ENCODE peak calls at places on chromosome 22, in eight cellular contexts. N, T, O, R, G, P, M and Q are unnamed samples.

GRCh38 chr22:48885919-48886305 is 941.8 kb downstream of the BRD1 start:
- DNase-seq in N (no peak), T (peak; percentile 44), O (no peak), R (no peak), G (no peak), P (no peak), M (peak; percentile 24), Q (no peak)

GRCh38 chr22:17158176-17158567 is 905 bp downstream of the HDHD5 start:
- DNase-seq in N (no peak), T (no peak), O (no peak), R (no peak), G (no peak), P (no peak), M (no peak), Q (no peak)

GRCh38 chr22:49488943-49489342 is 338.7 kb downstream of the BRD1 start:
- DNase-seq in N (no peak), T (no peak), O (no peak), R (no peak), G (no peak), P (no peak), M (no peak), Q (no peak)

GRCh38 chr22:24140357-24140756 is 40.9 kb upstream of the SUSD2 start:
- DNase-seq in N (no peak), T (no peak), O (no peak), R (no peak), G (peak; percentile 40), P (no peak), M (peak; percentile 61), Q (no peak)

GRCh38 chr22:42770941-42771647 is 50.4 kb upstream of the A4GALT start:
- DNase-seq in N (no peak), T (no peak), O (no peak), R (peak; percentile 37), G (no peak), P (no peak), M (no peak), Q (no peak)

GRCh38 chr22:48921411-48921903 is 906.2 kb downstream of the BRD1 start:
- DNase-seq in N (peak; percentile 23), T (peak; percentile 36), O (no peak), R (no peak), G (no peak), P (no peak), M (no peak), Q (no peak)

GRCh38 chr22:29478326-29479276 is 1.4 kb upstream of the NEFH start:
- DNase-seq in N (no peak), T (no peak), O (peak; percentile 13), R (no peak), G (no peak), P (no peak), M (no peak), Q (peak; percentile 59)

GRCh38 chr22:44341431-44342346 is 28.9 kb upstream of the SHISAL1 start:
- DNase-seq in N (peak; percentile 79), T (no peak), O (no peak), R (no peak), G (peak; percentile 69), P (no peak), M (no peak), Q (no peak)

GRCh38 chr22:40797427-40797826 is 21.7 kb downstream of the SLC25A17 start:
- DNase-seq in N (no peak), T (no peak), O (no peak), R (no peak), G (peak; percentile 66), P (no peak), M (no peak), Q (no peak)

GRCh38 chr22:24400726-24401596 is 26.4 kb upstream of the ADORA2A start:
- DNase-seq in N (no peak), T (no peak), O (peak; percentile 50), R (peak; percentile 45), G (peak; percentile 45), P (no peak), M (no peak), Q (peak; percentile 48)

GRCh38 chr22:38465673-38466490 is 2.0 kb upstream of the KDELR3 start:
- DNase-seq in N (no peak), T (peak; percentile 41), O (peak; percentile 66), R (peak; percentile 48), G (no peak), P (no peak), M (peak; percentile 37), Q (no peak)

GRCh38 chr22:50739279-50739691 is 1.3 kb downstream of the ACR start:
- DNase-seq in N (peak; percentile 17), T (peak; percentile 62), O (no peak), R (no peak), G (no peak), P (peak; percentile 8), M (peak; percentile 26), Q (no peak)

GRCh38 chr22:32202539-32203180 is 2.2 kb downstream of the RFPL2 start:
- DNase-seq in N (peak; percentile 52), T (peak; percentile 83), O (peak; percentile 46), R (peak; percentile 45), G (peak; percentile 22), P (no peak), M (peak; percentile 76), Q (peak; percentile 64)

GRCh38 chr22:28955817-28956216 is 72.4 kb downstream of the ZNRF3 start:
- DNase-seq in N (peak; percentile 27), T (no peak), O (no peak), R (peak; percentile 65), G (no peak), P (no peak), M (no peak), Q (peak; percentile 31)

DNA sequence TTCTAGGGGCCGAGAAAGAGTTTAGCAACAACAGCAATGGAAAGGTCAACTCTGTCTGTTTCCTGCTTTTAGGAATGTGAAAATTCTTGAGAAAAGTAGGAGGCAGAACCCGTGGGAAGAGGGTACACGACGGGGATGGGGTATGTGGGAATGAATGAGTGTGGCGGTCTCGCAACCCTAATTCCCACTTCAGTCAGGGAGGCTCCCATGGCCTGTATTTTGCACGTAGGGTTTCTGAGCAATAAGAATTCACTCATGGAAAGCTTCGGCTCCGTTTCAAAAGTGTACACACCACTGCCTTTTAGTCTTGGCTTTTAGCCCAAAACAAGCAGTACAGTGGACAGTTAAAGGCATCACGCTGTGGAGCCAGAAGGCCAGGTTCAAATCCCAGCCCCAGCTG is 116.7 kb downstream of the MN1 start:
- DNase-seq in N (no peak), T (no peak), O (no peak), R (no peak), G (peak; percentile 6), P (no peak), M (no peak), Q (no peak)
- TF ChIP-seq CTCF in N (no peak), T (no peak), O (no peak), R (no peak), G (no peak), P (no peak), M (no peak), Q (no peak)

DNA sequence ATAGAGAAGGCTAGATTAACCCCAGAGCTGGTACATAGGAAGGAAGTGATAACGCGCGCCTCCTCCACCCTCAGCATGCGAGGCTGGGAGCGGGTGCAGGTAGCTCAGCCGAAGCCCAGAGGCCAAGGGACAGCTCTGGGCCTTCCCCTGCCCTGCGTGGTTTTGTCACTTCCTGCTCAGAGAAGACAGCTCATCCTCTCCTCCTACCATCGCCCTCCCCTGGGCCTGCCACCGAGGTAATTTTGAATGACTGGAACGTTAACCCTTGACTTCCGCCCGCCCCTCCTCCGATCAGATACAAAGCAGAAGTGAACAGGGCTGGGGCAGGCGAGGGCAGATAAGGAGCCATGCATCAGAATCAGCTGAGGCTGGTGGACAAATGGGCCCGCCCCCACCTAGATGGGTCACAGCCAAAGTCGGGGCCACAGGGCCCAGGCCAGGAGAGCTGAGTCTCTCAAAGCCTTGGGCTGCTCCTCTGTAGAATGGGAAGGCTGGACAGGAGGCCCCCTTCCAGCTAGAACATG is 1.6 kb downstream of the RAC2 start:
- DNase-seq in N (peak; percentile 74), T (peak; percentile 85), O (peak; percentile 61), R (peak; percentile 89), G (peak; percentile 38), P (no peak), M (peak; percentile 89), Q (peak; percentile 88)
- TF ChIP-seq CTCF in N (no peak), T (no peak), O (no peak), R (no peak), G (no peak), P (no peak), M (no peak), Q (no peak)

GRCh38 chr22:22112533-22113294 is 130.1 kb upstream of the TOP3B start:
- DNase-seq in N (no peak), T (no peak), O (no peak), R (no peak), G (no peak), P (no peak), M (no peak), Q (no peak)

GRCh38 chr22:22111267-22111751 is 128.7 kb upstream of the TOP3B start:
- DNase-seq in N (no peak), T (no peak), O (peak; percentile 90), R (peak; percentile 47), G (peak; percentile 95), P (no peak), M (no peak), Q (peak; percentile 86)

GRCh38 chr22:22110548-22111266 is 128.1 kb upstream of the TOP3B start:
- DNase-seq in N (no peak), T (no peak), O (peak; percentile 79), R (peak; percentile 95), G (peak; percentile 78), P (no peak), M (no peak), Q (peak; percentile 89)

GRCh38 chr22:22111983-22112382 is 129.4 kb upstream of the TOP3B start:
- DNase-seq in N (no peak), T (no peak), O (no peak), R (no peak), G (no peak), P (no peak), M (no peak), Q (no peak)

GRCh38 chr22:22109693-22110466 is 127.3 kb upstream of the TOP3B start:
- DNase-seq in N (no peak), T (no peak), O (no peak), R (peak; percentile 52), G (no peak), P (no peak), M (no peak), Q (no peak)
- TF ChIP-seq CTCF in N (no peak), T (peak; percentile 7), O (peak; percentile 11), R (peak; percentile 88), G (no peak), P (no peak), M (no peak), Q (peak; percentile 42)

GRCh38 chr22:39528681-39529486 is 3.7 kb downstream of the RPS19BP1 start:
- DNase-seq in N (peak; percentile 95), T (peak; percentile 95), O (peak; percentile 94), R (peak; percentile 96), G (peak; percentile 92), P (peak; percentile 83), M (peak; percentile 95), Q (peak; percentile 88)

GRCh38 chr22:39529487-39529851 is 3.1 kb downstream of the RPS19BP1 start:
- DNase-seq in N (no peak), T (no peak), O (no peak), R (peak; percentile 29), G (no peak), P (no peak), M (no peak), Q (no peak)

GRCh38 chr22:39532215-39533071 is at the start of gene RPS19BP1:
- DNase-seq in N (peak; percentile 100), T (peak; percentile 99), O (peak; percentile 99), R (peak; percentile 100), G (peak; percentile 99), P (peak; percentile 99), M (peak; percentile 99), Q (peak; percentile 98)

GRCh38 chr22:39530136-39530535 is 2.4 kb downstream of the RPS19BP1 start:
- DNase-seq in N (no peak), T (no peak), O (no peak), R (no peak), G (no peak), P (no peak), M (peak; percentile 34), Q (no peak)

GRCh38 chr22:39530692-39531331 is 1.7 kb downstream of the RPS19BP1 start:
- DNase-seq in N (no peak), T (no peak), O (peak; percentile 53), R (peak; percentile 79), G (peak; percentile 41), P (no peak), M (peak; percentile 38), Q (no peak)
- TF ChIP-seq CTCF in N (no peak), T (no peak), O (peak; percentile 22), R (peak; percentile 65), G (peak; percentile 30), P (no peak), M (no peak), Q (no peak)